ENCODE peak calls at places on chromosomes 3 and 15, in seven cellular contexts. X is tibial nerve, E is Calu3, A is A549, Y is activated B cell treated with CpG ODN at 0.5 μM for 24 hours, G is left lung, T is sigmoid colon. U is an unnamed sample.

GRCh38 chr3:44976002-44976815 is at the start of the genes EXOSC7 and ZDHHC3:
- DNase-seq in Y (peak; percentile 76), A (peak; percentile 70), G (peak; percentile 90), X (peak; percentile 74), E (peak; percentile 80), T (peak; percentile 93), U (peak; percentile 68)

GRCh38 chr15:73784299-73784698 is 31.1 kb upstream of the INSYN1 start:
- DNase-seq in A (no peak), G (no peak), T (no peak), X (no peak), E (no peak), Y (no peak), U (no peak)

GRCh38 chr3:112688819-112689218 is 47.9 kb upstream of the CCDC80 start:
- DNase-seq in G (no peak), Y (no peak), E (no peak), X (no peak), A (no peak), T (no peak), U (no peak)

GRCh38 chr3:98263944-98264343 is at the start of gene OR5H6:
- DNase-seq in T (no peak), X (no peak), E (no peak), A (no peak), G (no peak), Y (no peak), U (no peak)

GRCh38 chr3:45143673-45144670 is 2.2 kb downstream of the CDCP1 start:
- DNase-seq in Y (no peak), E (no peak), X (no peak), T (no peak), A (no peak), G (no peak), U (no peak)

GRCh38 chr15:27696530-27696929 is 402.6 kb downstream of the OCA2 start:
- DNase-seq in A (no peak), E (no peak), G (no peak), X (no peak), Y (no peak), T (no peak), U (no peak)

GRCh38 chr15:96827981-96828380 is 497.5 kb downstream of the NR2F2 start:
- DNase-seq in E (no peak), A (no peak), G (no peak), T (no peak), Y (no peak), X (no peak), U (no peak)

GRCh38 chr3:148643389-148643840 is 54.3 kb upstream of the AGTR1 start:
- DNase-seq in T (no peak), Y (no peak), A (no peak), X (no peak), G (no peak), E (no peak), U (no peak)

GRCh38 chr15:40034186-40034946 is 4.6 kb downstream of the SRP14 start:
- DNase-seq in Y (no peak), A (no peak), G (no peak), E (no peak), X (no peak), T (no peak), U (no peak)

GRCh38 chr15:49830411-49830810 is 209.6 kb downstream of the DTWD1 start:
- DNase-seq in E (no peak), T (no peak), X (no peak), G (no peak), Y (no peak), A (no peak), U (no peak)

GRCh38 chr15:90871097-90871715 is 2.8 kb downstream of the FURIN start:
- DNase-seq in T (no peak), A (no peak), E (peak; percentile 58), G (no peak), X (no peak), Y (peak; percentile 55), U (no peak)

GRCh38 chr3:185280572-185281365 is 26.9 kb upstream of the EHHADH start:
- DNase-seq in X (no peak), T (no peak), A (peak; percentile 56), G (no peak), Y (no peak), E (peak; percentile 49), U (no peak)

DNA sequence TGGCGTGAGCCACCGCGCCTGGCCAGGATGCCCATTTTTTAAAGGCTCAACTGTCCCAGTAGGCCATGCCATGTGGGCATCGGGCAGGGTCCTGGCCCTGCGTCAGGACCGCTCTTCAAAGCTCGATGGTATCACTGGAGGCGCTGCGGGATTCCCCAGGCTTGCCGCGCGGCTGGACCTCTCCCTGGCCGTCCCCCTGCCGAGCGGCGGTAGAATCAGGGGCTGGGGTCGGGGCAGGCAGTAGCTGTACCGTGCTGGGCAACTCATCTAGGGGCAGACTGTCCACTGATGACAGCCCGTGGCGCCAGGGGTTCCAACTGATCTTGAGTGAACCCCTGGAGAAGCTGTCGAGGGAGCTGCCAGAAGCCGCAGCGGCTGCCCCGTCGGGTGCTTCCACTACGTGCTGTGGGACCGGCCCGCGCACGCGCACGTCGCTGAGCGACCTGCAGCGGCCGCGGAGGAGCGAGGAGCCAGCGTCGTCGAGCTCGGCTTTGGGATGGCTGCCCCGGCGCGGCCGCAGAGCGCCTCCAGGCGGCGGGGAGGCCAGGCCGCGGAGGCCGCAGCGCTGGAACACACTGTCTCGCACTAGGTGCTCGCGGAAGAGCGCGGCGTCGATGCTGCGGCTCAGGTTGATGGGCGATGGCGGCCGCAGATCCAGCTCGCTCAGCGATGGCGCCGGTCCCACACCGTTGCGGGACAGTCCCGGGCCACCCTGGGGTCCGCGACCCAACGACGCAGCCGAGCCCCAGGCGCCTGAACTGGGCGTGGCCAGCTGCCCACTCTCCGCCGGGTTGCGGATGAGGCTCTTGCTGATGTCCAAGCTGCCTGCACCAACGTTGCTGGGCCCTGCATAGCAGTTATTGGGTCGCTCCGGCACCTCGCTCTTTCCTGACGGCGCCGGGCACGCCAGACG is 5.8 kb downstream of the PRRT3 start:
- DNase-seq in G (peak; percentile 88), T (peak; percentile 96), X (peak; percentile 75), Y (peak; percentile 75), A (peak; percentile 89), E (peak; percentile 93), U (peak; percentile 71)
- TF ChIP-seq CTCF in G (peak; percentile 58), T (peak; percentile 24), X (peak; percentile 85), Y (no peak), A (peak; percentile 79), E (peak; percentile 68), U (peak; percentile 73)

DNA sequence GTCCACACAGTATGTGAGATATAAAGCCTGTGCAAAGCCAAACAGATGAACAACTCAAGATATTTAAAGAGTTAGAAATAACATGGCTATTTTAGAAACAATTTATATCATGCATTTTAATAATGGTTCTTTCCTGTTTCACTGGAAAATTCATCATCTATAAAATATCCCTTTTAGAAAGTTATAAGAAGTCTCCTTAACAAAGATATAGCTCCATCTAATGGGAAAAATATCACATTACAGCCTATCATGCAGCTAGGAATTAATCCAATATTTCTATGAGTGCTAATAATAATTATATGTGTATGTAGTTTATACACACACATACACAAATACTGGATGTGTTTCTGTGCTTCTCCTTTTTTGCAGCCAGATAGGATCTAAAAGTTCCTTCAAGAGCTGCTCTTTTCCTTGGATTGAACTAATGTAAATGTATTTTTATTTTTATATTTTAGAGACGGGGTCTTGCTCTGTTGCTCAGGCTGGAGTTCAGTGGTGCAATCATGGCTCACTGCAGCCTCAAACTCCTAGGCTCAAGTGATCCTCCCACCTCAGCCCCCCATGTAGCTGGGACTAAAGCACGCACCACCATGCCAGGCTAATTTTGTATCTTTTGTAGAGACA is 21.6 kb downstream of the RPL22L1 start:
- DNase-seq in A (no peak), Y (no peak), X (no peak), G (no peak), E (no peak), T (no peak), U (no peak)
- TF ChIP-seq CTCF in A (peak; percentile 42), Y (no peak), X (peak; percentile 34), G (peak; percentile 24), E (peak; percentile 53), T (no peak), U (peak; percentile 34)

GRCh38 chr15:37793851-37794250 is 140.6 kb upstream of the TMCO5A start:
- DNase-seq in Y (no peak), E (no peak), X (no peak), A (no peak), G (no peak), T (no peak), U (no peak)
- TF ChIP-seq CTCF in Y (no peak), E (no peak), X (no peak), A (no peak), G (no peak), T (no peak), U (peak; percentile 43)

GRCh38 chr3:178100881-178101280 is 435.4 kb upstream of the KCNMB2 start:
- DNase-seq in A (no peak), E (no peak), T (no peak), Y (no peak), X (no peak), G (no peak), U (no peak)

GRCh38 chr3:178099885-178100284 is 436.4 kb upstream of the KCNMB2 start:
- DNase-seq in Y (no peak), A (no peak), X (no peak), E (no peak), G (no peak), T (no peak), U (no peak)

GRCh38 chr3:178096955-178097354 is 439.3 kb upstream of the KCNMB2 start:
- DNase-seq in X (no peak), Y (no peak), T (no peak), E (no peak), A (no peak), G (no peak), U (no peak)

GRCh38 chr3:178095522-178095921 is 440.7 kb upstream of the KCNMB2 start:
- DNase-seq in X (no peak), A (no peak), T (no peak), G (no peak), E (no peak), Y (no peak), U (no peak)

GRCh38 chr3:178097576-178097975 is 438.7 kb upstream of the KCNMB2 start:
- DNase-seq in Y (no peak), E (no peak), G (no peak), A (no peak), X (no peak), T (no peak), U (no peak)
- TF ChIP-seq CTCF in Y (no peak), E (no peak), G (no peak), A (no peak), X (no peak), T (no peak), U (no peak)

GRCh38 chr3:21839592-21839991 is 88.6 kb upstream of the ZNF385D start:
- DNase-seq in Y (no peak), A (no peak), E (peak; percentile 39), G (peak; percentile 29), T (no peak), X (no peak), U (no peak)
- TF ChIP-seq CTCF in Y (no peak), A (no peak), E (no peak), G (no peak), T (no peak), X (no peak), U (no peak)

DNA sequence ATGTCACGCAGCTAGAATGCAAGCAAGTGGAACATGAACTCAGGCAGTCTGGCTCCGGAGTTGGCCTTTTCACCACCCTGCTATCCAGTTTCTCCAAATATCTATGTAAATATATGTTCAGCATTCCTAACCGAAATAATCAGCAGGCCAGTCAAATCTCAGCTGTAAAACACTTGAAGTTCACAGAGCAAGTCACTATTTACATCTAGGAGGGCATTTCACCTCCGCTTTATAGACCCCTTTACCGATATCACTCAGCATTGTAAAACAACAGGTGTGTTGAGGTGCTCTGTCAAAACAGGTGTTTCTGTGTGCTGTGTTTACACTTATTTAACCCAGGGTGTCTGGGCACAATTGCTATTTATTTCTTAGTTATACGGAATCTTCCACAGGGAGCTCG is 12.2 kb upstream of the HES1 start:
- DNase-seq in G (no peak), Y (no peak), T (no peak), A (no peak), X (no peak), E (no peak), U (no peak)
- TF ChIP-seq CTCF in G (no peak), Y (no peak), T (no peak), A (no peak), X (no peak), E (no peak), U (no peak)

GRCh38 chr15:71103102-71103676 is 12.1 kb upstream of the THSD4 start:
- DNase-seq in G (no peak), Y (no peak), T (peak; percentile 4), E (peak; percentile 68), A (no peak), X (no peak), U (no peak)
- TF ChIP-seq CTCF in G (peak; percentile 24), Y (no peak), T (peak; percentile 15), E (peak; percentile 56), A (peak; percentile 60), X (no peak), U (peak; percentile 60)